ENCODE peak calls at places on chromosomes 3 and 15, in four cellular contexts. B is globus pallidus, S is amygdala, E is iris pigment epithelial cell. G is an unnamed sample.

GRCh38 chr3:76131396-76132153 is 346.2 kb upstream of the ZNF717 start:
- DNase-seq in B (no peak), S (no peak), E (peak), G (peak)

GRCh38 chr3:124217542-124217941 is 225.6 kb upstream of the ROPN1 start:
- DNase-seq in B (peak), S (no peak), E (peak), G (peak)

GRCh38 chr15:63425426-63425825 is 43.8 kb upstream of the CA12 start:
- DNase-seq in B (no peak), S (no peak), E (no peak), G (no peak)

GRCh38 chr3:117873236-117873635 is 1161.4 kb downstream of the IGSF11 start:
- DNase-seq in B (peak), S (no peak), E (no peak), G (no peak)

GRCh38 chr15:50542051-50542450 is 4.4 kb downstream of the USP50 start:
- DNase-seq in B (no peak), S (no peak), E (peak), G (no peak)

GRCh38 chr15:88113909-88114308 is 142.6 kb downstream of the NTRK3 start:
- DNase-seq in B (no peak), S (no peak), E (no peak), G (no peak)

GRCh38 chr3:122957707-122958210 is 69.8 kb downstream of the SEMA5B start:
- DNase-seq in B (no peak), S (no peak), E (no peak), G (no peak)

GRCh38 chr3:15875016-15875689 is 77.4 kb upstream of the ANKRD28 start:
- DNase-seq in B (no peak), S (no peak), E (peak), G (no peak)

GRCh38 chr3:87694678-87695077 is 364.1 kb downstream of the CGGBP1 start:
- DNase-seq in B (no peak), S (no peak), E (no peak), G (no peak)

GRCh38 chr15:75578206-75578947 is 738 bp downstream of the PTPN9 start:
- DNase-seq in B (peak), S (no peak), E (peak), G (peak)

GRCh38 chr3:66633982-66634381 is 133.2 kb upstream of the LRIG1 start:
- DNase-seq in B (no peak), S (no peak), E (no peak), G (no peak)